ENCODE peak calls at places on chromosomes 3 and 15, in ten cellular contexts. X is testis; K is HS-5; S is lung; L is NCI-H1105; O is hippocampal formation; U is dermis blood vessel endothelial cell; T is activated CD8-positive, alpha-beta memory T cell treated with anti-CD3 and anti-CD28 coated beads for 24 hours; E is renal cortical epithelial cell; R is ACHN. M is an unnamed sample.

GRCh38 chr3:20041197-20041780 is 1.0 kb downstream of the KAT2B start:
- DNase-seq in X (peak; percentile 91), K (no peak), S (peak; percentile 89), L (peak; percentile 27), O (peak; percentile 90), U (peak; percentile 68), T (peak; percentile 87), E (peak; percentile 59), R (peak; percentile 48), M (peak; percentile 80)

GRCh38 chr15:68318008-68318835 is 40.7 kb downstream of the FEM1B start:
- DNase-seq in X (no peak), K (no peak), S (no peak), L (no peak), O (no peak), U (no peak), T (no peak), E (no peak), R (no peak), M (peak; percentile 45)

GRCh38 chr3:53675022-53675697 is 171.1 kb downstream of the CHDH start:
- DNase-seq in X (no peak), K (no peak), S (no peak), L (no peak), O (no peak), U (no peak), T (no peak), E (no peak), R (no peak), M (no peak)

GRCh38 chr15:39530446-39531342 is 50.2 kb upstream of the THBS1 start:
- DNase-seq in X (no peak), K (no peak), S (no peak), L (no peak), O (no peak), U (no peak), T (no peak), E (no peak), R (no peak), M (no peak)

GRCh38 chr3:160174621-160175020 is 50.6 kb upstream of the C3orf80 start:
- DNase-seq in X (no peak), K (no peak), S (no peak), L (no peak), O (no peak), U (no peak), T (no peak), E (no peak), R (no peak), M (no peak)

GRCh38 chr3:52481819-52482521 is 13.2 kb upstream of the STAB1 start:
- DNase-seq in X (peak; percentile 66), K (no peak), S (no peak), L (no peak), O (no peak), U (peak; percentile 69), T (no peak), E (no peak), R (peak; percentile 8), M (no peak)

GRCh38 chr3:74393426-74393825 is 221.0 kb downstream of the CNTN3 start:
- DNase-seq in X (no peak), K (no peak), S (no peak), L (no peak), O (no peak), U (no peak), T (no peak), E (no peak), R (no peak), M (no peak)

GRCh38 chr3:10780243-10780642 is 35.8 kb upstream of the SLC6A11 start:
- DNase-seq in X (no peak), K (no peak), S (no peak), L (no peak), O (no peak), U (no peak), T (no peak), E (no peak), R (no peak), M (no peak)

GRCh38 chr15:40695469-40695910 is 516 bp downstream of the RAD51 start:
- DNase-seq in X (no peak), K (no peak), S (no peak), L (no peak), O (no peak), U (peak; percentile 42), T (no peak), E (peak; percentile 11), R (peak; percentile 21), M (no peak)

GRCh38 chr15:99474981-99475753 is 90.6 kb upstream of the MEF2A start:
- DNase-seq in X (peak; percentile 53), K (no peak), S (peak; percentile 63), L (no peak), O (no peak), U (no peak), T (no peak), E (no peak), R (no peak), M (no peak)

GRCh38 chr15:40911139-40911538 is 16.9 kb downstream of the VPS18 start:
- DNase-seq in X (no peak), K (no peak), S (no peak), L (no peak), O (no peak), U (no peak), T (no peak), E (no peak), R (no peak), M (no peak)

GRCh38 chr3:143267984-143268383 is 148.4 kb downstream of the CHST2 start:
- DNase-seq in X (no peak), K (peak; percentile 6), S (no peak), L (no peak), O (no peak), U (no peak), T (no peak), E (peak; percentile 33), R (no peak), M (no peak)

GRCh38 chr3:128329491-128330300 is 137.0 kb downstream of the DNAJB8 start:
- DNase-seq in X (no peak), K (no peak), S (no peak), L (no peak), O (no peak), U (no peak), T (no peak), E (no peak), R (no peak), M (no peak)

GRCh38 chr3:142040941-142041575 is 108.3 kb downstream of the TFDP2 start:
- DNase-seq in X (no peak), K (no peak), S (no peak), L (no peak), O (no peak), U (no peak), T (no peak), E (peak; percentile 9), R (no peak), M (no peak)

GRCh38 chr15:78968539-78969271 is 23.9 kb upstream of the CTSH start:
- DNase-seq in X (no peak), K (no peak), S (no peak), L (no peak), O (no peak), U (no peak), T (no peak), E (no peak), R (no peak), M (no peak)

GRCh38 chr3:73808862-73809509 is 184.2 kb upstream of the PDZRN3 start:
- DNase-seq in X (peak; percentile 38), K (no peak), S (no peak), L (no peak), O (no peak), U (no peak), T (no peak), E (no peak), R (no peak), M (no peak)

GRCh38 chr15:40367038-40367672 is 9.1 kb downstream of the DISP2 start:
- DNase-seq in X (peak; percentile 93), K (no peak), S (no peak), L (no peak), O (peak; percentile 54), U (no peak), T (no peak), E (no peak), R (no peak), M (no peak)

GRCh38 chr15:41971089-41971892 is 1.1 kb downstream of the EHD4 start:
- DNase-seq in X (peak; percentile 62), K (peak; percentile 29), S (peak; percentile 58), L (peak; percentile 33), O (peak; percentile 22), U (peak; percentile 85), T (no peak), E (peak; percentile 65), R (peak; percentile 73), M (no peak)

M was measured in CD14-positive monocyte.